ENCODE peak calls at places on chromosomes 1 and 21, in five cellular contexts. R is WERI-Rb-1, V is endodermal cell, O is fibroblast of lung, G is HepG2. Z is an unnamed sample. For H3K27me3, the result is how much of the 10 kb centered on the place peaks cover.

GRCh38 chr1:32891241-32891570 is 4.9 kb downstream of the HPCA start:
- DNase-seq in V (no peak), O (peak), R (no peak), G (no peak), Z (no peak)

GRCh38 chr1:154714638-154715037 is 106.7 kb upstream of the ADAR start:
- DNase-seq in R (peak), V (no peak), G (peak), O (peak), Z (peak)

GRCh38 chr1:28170036-28170596 is 6.4 kb downstream of the PTAFR start:
- DNase-seq in G (peak), V (no peak), R (no peak), O (no peak), Z (no peak)

GRCh38 chr1:159942700-159943640 is 2.4 kb downstream of the IGSF9 start:
- DNase-seq in R (peak), V (peak), G (no peak), O (no peak), Z (no peak)

GRCh38 chr1:156661932-156662587 is 15.1 kb downstream of the NES start:
- DNase-seq in O (peak), R (no peak), G (peak), V (peak), Z (no peak)

GRCh38 chr1:87115317-87115885 is 201.0 kb downstream of the HS2ST1 start:
- DNase-seq in O (peak), V (no peak), R (no peak), G (no peak), Z (no peak)

GRCh38 chr1:29875557-29876028 is 639.3 kb downstream of the PTPRU start:
- DNase-seq in G (no peak), R (no peak), O (no peak), V (no peak), Z (no peak)

GRCh38 chr1:203427451-203427850 is 48.2 kb upstream of the PRELP start:
- DNase-seq in O (no peak), V (no peak), R (peak), G (no peak), Z (no peak)

GRCh38 chr21:29114765-29115164 is 15.7 kb upstream of the MAP3K7CL start:
- DNase-seq in V (peak), O (peak), R (no peak), G (no peak), Z (peak)

GRCh38 chr1:156111355-156111962 is 3.1 kb upstream of the LMNA start:
- DNase-seq in V (no peak), R (no peak), G (no peak), O (peak), Z (no peak)

GRCh38 chr1:225119307-225119706 is 189.8 kb downstream of the DNAH14 start:
- DNase-seq in O (no peak), V (no peak), R (no peak), G (no peak), Z (no peak)

GRCh38 chr1:94562502-94563260 is 21.1 kb upstream of the F3 start:
- DNase-seq in V (peak), O (no peak), G (peak), R (no peak), Z (no peak)

GRCh38 chr21:35139382-35139715 is 90.2 kb upstream of the RUNX1 start:
- DNase-seq in O (peak), V (no peak), G (no peak), R (no peak), Z (no peak)

GRCh38 chr1:108686609-108687313 is 5.3 kb upstream of the PRPF38B start:
- DNase-seq in O (peak), G (peak), R (no peak), V (no peak), Z (no peak)

GRCh38 chr1:63645301-63645700 is 52.1 kb downstream of the PGM1 start:
- DNase-seq in O (peak), G (no peak), R (no peak), V (no peak), Z (no peak)

GRCh38 chr1:28112388-28113311 is 24.2 kb upstream of the EYA3 start:
- DNase-seq in V (peak), G (peak), R (peak), O (peak), Z (peak)

GRCh38 chr1:50959913-50960844 is at the start of gene FAF1:
- DNase-seq in V (peak), R (peak), G (peak), O (peak), Z (peak)

GRCh38 chr1:72037745-72038343 is 244.5 kb downstream of the NEGR1 start:
- DNase-seq in V (peak), O (peak), G (peak), R (peak), Z (peak)

GRCh38 chr1:9200441-9200840 is 34.1 kb upstream of the H6PD start:
- DNase-seq in O (no peak), R (no peak), G (no peak), V (no peak), Z (no peak)

GRCh38 chr1:8116892-8117262 is 90.8 kb upstream of the ERRFI1 start:
- DNase-seq in O (peak), V (no peak), R (no peak), G (peak), Z (no peak)

GRCh38 chr1:197171531-197171930 is 25.1 kb upstream of the ASPM start:
- DNase-seq in R (no peak), O (peak), G (no peak), V (no peak), Z (no peak)

GRCh38 chr1:226783202-226783601 is 44.1 kb upstream of the ITPKB start:
- DNase-seq in O (peak), R (no peak), V (no peak), G (no peak), Z (no peak)

GRCh38 chr1:37442644-37443043 is 31.7 kb upstream of the ZC3H12A start:
- DNase-seq in G (no peak), R (no peak), O (no peak), V (no peak), Z (no peak)

GRCh38 chr1:94554611-94555010 is 13.1 kb upstream of the F3 start:
- DNase-seq in G (no peak), O (no peak), V (peak), R (no peak), Z (no peak)

GRCh38 chr1:196317535-196318522 is 290.4 kb downstream of the KCNT2 start:
- DNase-seq in V (peak), R (peak), O (peak), G (peak), Z (peak)

GRCh38 chr1:91684599-91685196 is 184.0 kb downstream of the CDC7 start:
- DNase-seq in O (peak), R (no peak), G (no peak), V (no peak), Z (no peak)

GRCh38 chr1:68551459-68551858 is 54.6 kb upstream of the DEPDC1 start:
- DNase-seq in G (no peak), O (peak), V (no peak), R (no peak), Z (no peak)

GRCh38 chr1:224070521-224070920 is 43.4 kb upstream of the FBXO28 start:
- DNase-seq in O (no peak), R (no peak), V (no peak), G (no peak), Z (no peak)

GRCh38 chr1:53135735-53136114 is 6.7 kb downstream of the SLC1A7 start:
- DNase-seq in G (no peak), O (peak), R (no peak), V (no peak), Z (no peak)

GRCh38 chr1:242639104-242639503 is 114.6 kb upstream of the PLD5 start:
- DNase-seq in R (no peak), G (no peak), O (no peak), V (no peak), Z (no peak)

GRCh38 chr21:45335761-45336534 is 48.3 kb upstream of the POFUT2 start:
- DNase-seq in V (peak), R (no peak), G (no peak), O (no peak), Z (no peak)
- H3K27me3 ChIP-seq in V (under half), R (under half), G (under half), O (under half), Z (under half)

DNA sequence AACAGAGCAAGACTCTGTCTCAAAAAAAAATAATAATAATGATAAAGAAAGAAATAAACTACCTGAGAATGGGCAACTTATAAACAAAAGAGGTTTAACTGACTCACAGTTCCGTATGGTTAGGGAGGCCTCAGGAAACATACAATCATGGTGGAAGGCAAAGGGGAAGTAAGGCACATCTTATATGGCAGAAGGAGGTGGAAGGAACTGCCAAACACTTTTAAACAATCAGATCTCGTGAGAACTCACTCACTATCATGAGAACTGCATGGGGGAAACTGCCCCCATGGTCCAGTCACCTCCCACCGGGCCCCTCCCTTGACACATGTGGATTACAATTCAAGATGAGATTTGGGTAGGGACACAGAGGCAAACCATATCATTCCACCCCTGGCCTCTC is 6.3 kb upstream of the EGLN1 start:
- DNase-seq in O (no peak), R (no peak), G (no peak), V (no peak), Z (no peak)
- H3K27me3 ChIP-seq in O (under half), R (under half), G (under half), V (under half), Z (under half)

DNA sequence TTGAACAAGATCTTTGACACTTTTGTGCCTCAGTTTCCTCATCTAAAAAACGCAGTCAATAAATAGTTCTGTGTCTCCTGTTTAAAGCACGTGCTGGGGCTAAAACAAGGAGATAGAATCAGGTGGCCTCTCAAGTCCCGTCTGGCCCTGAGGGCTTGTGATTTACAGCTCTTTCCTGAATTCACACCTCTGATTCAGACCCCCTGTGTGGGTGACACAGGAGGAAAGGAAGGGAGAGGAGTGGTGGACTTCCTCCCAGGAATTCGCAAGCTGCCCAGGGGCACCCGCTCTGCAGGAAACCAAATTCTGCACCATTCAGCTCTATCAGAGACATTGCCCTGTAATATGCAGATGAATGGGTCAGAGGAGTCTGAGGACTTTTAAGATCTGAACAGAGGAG is 5.2 kb upstream of the PRR9 start:
- DNase-seq in G (no peak), O (no peak), R (no peak), V (no peak), Z (no peak)
- H3K27me3 ChIP-seq in G (under half), O (under half), R (under half), V (under half), Z (under half)

GRCh38 chr1:152514715-152515453 is 602 bp downstream of the CRCT1 start:
- DNase-seq in G (no peak), O (no peak), R (no peak), V (no peak), Z (no peak)
- H3K27me3 ChIP-seq in G (under half), O (under half), R (half or more), V (under half), Z (under half)